ENCODE peak calls at places on chromosomes 16 and 17, in eight cellular contexts. One of them, this sample, is unnamed.

GRCh38 chr16:86387461-86388440 is 122.6 kb upstream of the FOXF1 start:
- DNase-seq in cardiac septum: no peak
- DNase-seq in stimulated activated CD8-positive, alpha-beta memory T cell treated with anti-CD3 and anti-CD28 coated beads, Interleukin-7, amount 100 ng/mL, for 24 hours: no peak
- DNase-seq in adipocyte: peak; percentile 76
- DNase-seq in iPS-NIHi11: no peak
- DNase-seq in T-helper 2 cell: no peak
- DNase-seq in putamen: no peak
- DNase-seq in stimulated activated CD4-positive, alpha-beta T cell treated with anti-CD3 and anti-CD28 coated beads, Interleukin-4, amount 100 ng/mL, for 1 hour: no peak
- DNase-seq in this sample: no peak

GRCh38 chr17:61490540-61490975 is 38.3 kb downstream of the TBX4 start:
- DNase-seq in cardiac septum: no peak
- DNase-seq in stimulated activated CD8-positive, alpha-beta memory T cell treated with anti-CD3 and anti-CD28 coated beads, Interleukin-7, amount 100 ng/mL, for 24 hours: no peak
- DNase-seq in adipocyte: peak; percentile 78
- DNase-seq in iPS-NIHi11: no peak
- DNase-seq in T-helper 2 cell: no peak
- DNase-seq in putamen: peak; percentile 34
- DNase-seq in stimulated activated CD4-positive, alpha-beta T cell treated with anti-CD3 and anti-CD28 coated beads, Interleukin-4, amount 100 ng/mL, for 1 hour: no peak
- DNase-seq in this sample: no peak

GRCh38 chr16:85301171-85301690 is 189.0 kb upstream of the CIBAR2 start:
- DNase-seq in cardiac septum: no peak
- DNase-seq in stimulated activated CD8-positive, alpha-beta memory T cell treated with anti-CD3 and anti-CD28 coated beads, Interleukin-7, amount 100 ng/mL, for 24 hours: no peak
- DNase-seq in adipocyte: no peak
- DNase-seq in iPS-NIHi11: no peak
- DNase-seq in T-helper 2 cell: no peak
- DNase-seq in putamen: no peak
- DNase-seq in stimulated activated CD4-positive, alpha-beta T cell treated with anti-CD3 and anti-CD28 coated beads, Interleukin-4, amount 100 ng/mL, for 1 hour: no peak
- DNase-seq in this sample: no peak

GRCh38 chr16:28561557-28562187 is 8.0 kb downstream of the SGF29 start:
- DNase-seq in cardiac septum: no peak
- DNase-seq in stimulated activated CD8-positive, alpha-beta memory T cell treated with anti-CD3 and anti-CD28 coated beads, Interleukin-7, amount 100 ng/mL, for 24 hours: no peak
- DNase-seq in adipocyte: no peak
- DNase-seq in iPS-NIHi11: no peak
- DNase-seq in T-helper 2 cell: no peak
- DNase-seq in putamen: no peak
- DNase-seq in stimulated activated CD4-positive, alpha-beta T cell treated with anti-CD3 and anti-CD28 coated beads, Interleukin-4, amount 100 ng/mL, for 1 hour: no peak
- DNase-seq in this sample: no peak

GRCh38 chr16:27458196-27458728 is 56.3 kb downstream of the IL21R start:
- DNase-seq in cardiac septum: no peak
- DNase-seq in stimulated activated CD8-positive, alpha-beta memory T cell treated with anti-CD3 and anti-CD28 coated beads, Interleukin-7, amount 100 ng/mL, for 24 hours: no peak
- DNase-seq in adipocyte: no peak
- DNase-seq in iPS-NIHi11: no peak
- DNase-seq in T-helper 2 cell: no peak
- DNase-seq in putamen: no peak
- DNase-seq in stimulated activated CD4-positive, alpha-beta T cell treated with anti-CD3 and anti-CD28 coated beads, Interleukin-4, amount 100 ng/mL, for 1 hour: no peak
- DNase-seq in this sample: no peak

GRCh38 chr17:37840576-37840975 is 83.6 kb upstream of the TBC1D3K start:
- DNase-seq in cardiac septum: no peak
- DNase-seq in stimulated activated CD8-positive, alpha-beta memory T cell treated with anti-CD3 and anti-CD28 coated beads, Interleukin-7, amount 100 ng/mL, for 24 hours: no peak
- DNase-seq in adipocyte: no peak
- DNase-seq in iPS-NIHi11: no peak
- DNase-seq in T-helper 2 cell: no peak
- DNase-seq in putamen: no peak
- DNase-seq in stimulated activated CD4-positive, alpha-beta T cell treated with anti-CD3 and anti-CD28 coated beads, Interleukin-4, amount 100 ng/mL, for 1 hour: no peak
- DNase-seq in this sample: no peak

GRCh38 chr17:50468120-50469004 is at the start of gene CHAD:
- DNase-seq in cardiac septum: no peak
- DNase-seq in stimulated activated CD8-positive, alpha-beta memory T cell treated with anti-CD3 and anti-CD28 coated beads, Interleukin-7, amount 100 ng/mL, for 24 hours: no peak
- DNase-seq in adipocyte: peak; percentile 45
- DNase-seq in iPS-NIHi11: peak; percentile 76
- DNase-seq in T-helper 2 cell: no peak
- DNase-seq in putamen: no peak
- DNase-seq in stimulated activated CD4-positive, alpha-beta T cell treated with anti-CD3 and anti-CD28 coated beads, Interleukin-4, amount 100 ng/mL, for 1 hour: no peak
- DNase-seq in this sample: no peak

GRCh38 chr17:32995416-32995815 is 3.8 kb downstream of the SPACA3 start:
- DNase-seq in cardiac septum: peak; percentile 70
- DNase-seq in stimulated activated CD8-positive, alpha-beta memory T cell treated with anti-CD3 and anti-CD28 coated beads, Interleukin-7, amount 100 ng/mL, for 24 hours: no peak
- DNase-seq in adipocyte: no peak
- DNase-seq in iPS-NIHi11: no peak
- DNase-seq in T-helper 2 cell: no peak
- DNase-seq in putamen: no peak
- DNase-seq in stimulated activated CD4-positive, alpha-beta T cell treated with anti-CD3 and anti-CD28 coated beads, Interleukin-4, amount 100 ng/mL, for 1 hour: no peak
- DNase-seq in this sample: no peak

GRCh38 chr16:49921791-49922456 is 66.0 kb upstream of the ZNF423 start:
- DNase-seq in cardiac septum: peak; percentile 76
- DNase-seq in stimulated activated CD8-positive, alpha-beta memory T cell treated with anti-CD3 and anti-CD28 coated beads, Interleukin-7, amount 100 ng/mL, for 24 hours: no peak
- DNase-seq in adipocyte: peak; percentile 69
- DNase-seq in iPS-NIHi11: peak; percentile 92
- DNase-seq in T-helper 2 cell: no peak
- DNase-seq in putamen: peak; percentile 33
- DNase-seq in stimulated activated CD4-positive, alpha-beta T cell treated with anti-CD3 and anti-CD28 coated beads, Interleukin-4, amount 100 ng/mL, for 1 hour: peak; percentile 36
- DNase-seq in this sample: peak; percentile 64

GRCh38 chr17:13393841-13394710 is 207.7 kb downstream of the HS3ST3A1 start:
- DNase-seq in cardiac septum: no peak
- DNase-seq in stimulated activated CD8-positive, alpha-beta memory T cell treated with anti-CD3 and anti-CD28 coated beads, Interleukin-7, amount 100 ng/mL, for 24 hours: no peak
- DNase-seq in adipocyte: peak; percentile 73
- DNase-seq in iPS-NIHi11: no peak
- DNase-seq in T-helper 2 cell: no peak
- DNase-seq in putamen: peak; percentile 29
- DNase-seq in stimulated activated CD4-positive, alpha-beta T cell treated with anti-CD3 and anti-CD28 coated beads, Interleukin-4, amount 100 ng/mL, for 1 hour: no peak
- DNase-seq in this sample: no peak

GRCh38 chr17:20230924-20231323 is 221.8 kb downstream of the SPECC1 start:
- DNase-seq in cardiac septum: no peak
- DNase-seq in stimulated activated CD8-positive, alpha-beta memory T cell treated with anti-CD3 and anti-CD28 coated beads, Interleukin-7, amount 100 ng/mL, for 24 hours: no peak
- DNase-seq in adipocyte: no peak
- DNase-seq in iPS-NIHi11: no peak
- DNase-seq in T-helper 2 cell: no peak
- DNase-seq in putamen: no peak
- DNase-seq in stimulated activated CD4-positive, alpha-beta T cell treated with anti-CD3 and anti-CD28 coated beads, Interleukin-4, amount 100 ng/mL, for 1 hour: no peak
- DNase-seq in this sample: no peak

GRCh38 chr16:12903325-12904040 is 2.1 kb downstream of the SHISA9 start:
- DNase-seq in cardiac septum: no peak
- DNase-seq in stimulated activated CD8-positive, alpha-beta memory T cell treated with anti-CD3 and anti-CD28 coated beads, Interleukin-7, amount 100 ng/mL, for 24 hours: no peak
- DNase-seq in adipocyte: no peak
- DNase-seq in iPS-NIHi11: peak; percentile 25
- DNase-seq in T-helper 2 cell: no peak
- DNase-seq in putamen: no peak
- DNase-seq in stimulated activated CD4-positive, alpha-beta T cell treated with anti-CD3 and anti-CD28 coated beads, Interleukin-4, amount 100 ng/mL, for 1 hour: no peak
- DNase-seq in this sample: no peak

GRCh38 chr17:28926786-28927185 is 23.9 kb upstream of the DHRS13 start:
- DNase-seq in cardiac septum: no peak
- DNase-seq in stimulated activated CD8-positive, alpha-beta memory T cell treated with anti-CD3 and anti-CD28 coated beads, Interleukin-7, amount 100 ng/mL, for 24 hours: no peak
- DNase-seq in adipocyte: no peak
- DNase-seq in iPS-NIHi11: no peak
- DNase-seq in T-helper 2 cell: no peak
- DNase-seq in putamen: no peak
- DNase-seq in stimulated activated CD4-positive, alpha-beta T cell treated with anti-CD3 and anti-CD28 coated beads, Interleukin-4, amount 100 ng/mL, for 1 hour: no peak
- DNase-seq in this sample: no peak

This sample was measured in iPS DF 6.9.